ENCODE peak calls at places on chromosome 6, in six cellular contexts. U is OCI-LY7, D is GM23248, Q is hepatocyte, Y is astrocyte, M is neuronal stem cell. N is an unnamed sample. For H3K9me3, the result is how much of the 10 kb centered on the place peaks cover.

GRCh38 chr6:108166664-108167448 is 1.0 kb downstream of the NR2E1 start:
- DNase-seq in M (no peak), U (no peak), D (no peak), Y (no peak), Q (no peak), N (no peak)

GRCh38 chr6:41711323-41712038 is 23.9 kb downstream of the TFEB start:
- DNase-seq in D (no peak), U (no peak), Y (no peak), M (no peak), Q (no peak), N (no peak)

GRCh38 chr6:37793067-37793466 is 26.5 kb upstream of the ZFAND3 start:
- DNase-seq in D (peak), Q (no peak), Y (no peak), M (no peak), U (no peak), N (no peak)

GRCh38 chr6:10385512-10386132 is 29.3 kb downstream of the TFAP2A start:
- DNase-seq in Q (no peak), Y (no peak), U (no peak), D (no peak), M (peak), N (no peak)

GRCh38 chr6:148451690-148452089 is 109.1 kb downstream of the SASH1 start:
- DNase-seq in U (no peak), D (no peak), M (no peak), Y (no peak), Q (no peak), N (no peak)

GRCh38 chr6:138769102-138769676 is 4.4 kb upstream of the CCDC28A start:
- DNase-seq in Q (peak), D (no peak), U (no peak), M (no peak), Y (no peak), N (no peak)

GRCh38 chr6:77883849-77884248 is 231.0 kb downstream of the MEI4 start:
- DNase-seq in Y (no peak), U (no peak), Q (no peak), M (no peak), D (no peak), N (no peak)

GRCh38 chr6:112225691-112226090 is 28.7 kb downstream of the LAMA4 start:
- DNase-seq in D (peak), U (no peak), Y (no peak), Q (no peak), M (no peak), N (no peak)

GRCh38 chr6:106149472-106150069 is 63.4 kb downstream of the PRDM1 start:
- DNase-seq in M (no peak), U (no peak), Q (no peak), D (no peak), Y (no peak), N (no peak)

GRCh38 chr6:46555129-46555528 is 63.9 kb upstream of the RCAN2 start:
- DNase-seq in M (no peak), Y (no peak), Q (no peak), U (peak), D (no peak), N (no peak)

GRCh38 chr6:32244270-32244669 is 20.4 kb upstream of the NOTCH4 start:
- DNase-seq in Q (no peak), Y (no peak), D (peak), U (no peak), M (no peak), N (no peak)

GRCh38 chr6:16132909-16133308 is 4.0 kb downstream of the MYLIP start:
- DNase-seq in M (no peak), Q (peak), Y (no peak), U (no peak), D (no peak), N (no peak)

GRCh38 chr6:150008588-150008987 is 16.7 kb downstream of the RAET1L start:
- DNase-seq in D (peak), Y (no peak), U (no peak), M (no peak), Q (peak), N (no peak)

GRCh38 chr6:120354452-120355098 is 979.7 kb downstream of the TBC1D32 start:
- DNase-seq in U (no peak), Q (no peak), M (no peak), Y (peak), D (no peak), N (peak)

GRCh38 chr6:14665827-14666724 is 548.5 kb downstream of the CD83 start:
- DNase-seq in U (peak), D (peak), Q (peak), Y (peak), M (no peak), N (peak)

GRCh38 chr6:90256698-90257485 is 39.8 kb downstream of the BACH2 start:
- DNase-seq in M (no peak), U (no peak), D (peak), Y (peak), Q (no peak), N (peak)

GRCh38 chr6:107633680-107634141 is 143.8 kb downstream of the SOBP start:
- DNase-seq in Q (no peak), M (no peak), D (no peak), Y (no peak), U (no peak), N (no peak)

GRCh38 chr6:31765910-31766794 is 3.7 kb downstream of the SAPCD1 start:
- DNase-seq in D (peak), Q (no peak), U (no peak), Y (no peak), M (no peak), N (no peak)

DNA sequence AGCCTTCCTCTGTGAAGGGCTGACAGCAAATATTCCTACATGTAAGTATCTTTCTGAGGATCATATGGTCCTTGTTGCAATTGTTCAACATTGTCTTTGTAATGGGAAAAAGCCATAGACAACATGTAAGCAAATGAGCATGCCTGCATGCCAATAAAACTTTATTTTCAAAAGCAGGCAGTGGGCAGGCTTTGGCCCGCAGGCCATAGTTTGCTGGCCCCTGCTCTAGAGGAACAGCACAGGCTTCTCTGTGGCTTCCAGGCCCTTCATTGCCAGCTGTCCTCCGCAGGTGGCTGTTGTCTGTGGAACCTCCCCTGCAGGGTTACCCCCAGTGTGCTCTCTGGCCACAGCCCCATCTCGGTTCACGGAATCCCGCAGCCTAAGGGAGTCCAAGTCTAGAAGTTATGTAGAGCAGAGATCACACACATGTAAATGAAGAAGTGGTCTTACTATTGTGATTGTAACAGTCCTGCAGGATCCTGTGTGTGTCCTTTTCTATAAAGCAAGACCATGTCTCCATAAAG is 9.8 kb downstream of the UNC93A start:
- DNase-seq in Y (no peak), M (no peak), Q (no peak), D (no peak), U (no peak), N (no peak)
- H3K9me3 ChIP-seq in Y (under half), M (under half), Q (under half), D (under half), U (under half), N (under half)

GRCh38 chr6:83708546-83708969 is 343 bp downstream of the SNAP91 start:
- DNase-seq in U (no peak), Y (peak), Q (peak), M (peak), D (peak), N (no peak)

GRCh38 chr6:83711958-83712357 is 3.1 kb upstream of the SNAP91 start:
- DNase-seq in Q (no peak), D (no peak), U (no peak), Y (no peak), M (no peak), N (no peak)

GRCh38 chr6:83708970-83709747 is at the start of gene SNAP91:
- DNase-seq in U (no peak), D (no peak), Q (peak), Y (no peak), M (peak), N (no peak)

GRCh38 chr6:83707829-83708545 is 914 bp downstream of the SNAP91 start:
- DNase-seq in Y (peak), D (peak), U (no peak), Q (peak), M (peak), N (no peak)

DNA sequence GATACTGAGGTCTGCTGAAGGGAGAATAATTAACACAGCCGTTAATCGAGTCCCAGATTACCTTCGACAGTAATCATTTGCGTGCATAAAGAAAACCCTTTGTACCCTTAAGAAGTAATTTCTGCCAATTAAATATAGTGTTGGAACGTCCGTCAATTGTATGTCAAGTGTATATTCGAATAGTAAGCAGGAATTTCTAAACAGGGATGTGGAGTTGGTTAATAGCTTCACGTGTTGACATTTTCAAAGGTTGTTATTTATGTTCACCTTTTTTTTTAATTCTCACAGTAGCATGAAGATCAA is 798 bp upstream of the SNAP91 start:
- DNase-seq in Q (no peak), M (no peak), Y (no peak), D (no peak), U (no peak), N (no peak)
- H2AFZ ChIP-seq in Q (peak), M (peak), Y (peak), D (peak), U (no peak), N (no peak)

DNA sequence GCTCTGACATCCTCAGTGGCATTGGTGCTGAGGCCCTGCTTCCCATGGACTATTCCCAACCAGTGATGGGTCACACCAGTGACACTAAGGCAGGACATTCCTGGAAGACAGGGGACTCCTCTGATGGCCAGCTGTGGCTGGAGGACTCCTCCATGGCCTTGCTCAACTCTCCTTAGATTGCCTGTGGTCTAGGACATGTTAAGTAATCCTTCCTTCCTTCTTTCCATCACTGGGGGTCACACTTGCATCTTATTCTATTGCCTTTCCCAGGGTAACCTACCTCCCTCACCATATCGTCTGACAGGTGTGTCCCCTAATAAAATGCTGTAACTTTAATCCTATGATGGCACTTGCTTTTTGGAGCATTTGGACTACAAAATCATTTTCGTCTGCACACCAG is 24.5 kb upstream of the HLA-A start:
- DNase-seq in Q (no peak), Y (no peak), M (no peak), U (peak), D (no peak), N (no peak)
- H3K9me3 ChIP-seq in Q (under half), Y (under half), M (under half), U (under half), D (under half), N (under half)

GRCh38 chr6:49543087-49543858 is 7.2 kb upstream of the C6orf141 start:
- DNase-seq in Y (no peak), M (no peak), U (no peak), D (no peak), Q (no peak), N (no peak)

GRCh38 chr6:49541210-49541724 is 9.2 kb upstream of the C6orf141 start:
- DNase-seq in Q (peak), M (no peak), Y (peak), U (no peak), D (peak), N (peak)

GRCh38 chr6:49541936-49542335 is 8.5 kb upstream of the C6orf141 start:
- DNase-seq in Q (no peak), D (no peak), M (no peak), Y (no peak), U (no peak), N (peak)

GRCh38 chr6:49539102-49539501 is 11.4 kb upstream of the C6orf141 start:
- DNase-seq in U (no peak), M (no peak), Y (no peak), Q (no peak), D (no peak), N (no peak)

DNA sequence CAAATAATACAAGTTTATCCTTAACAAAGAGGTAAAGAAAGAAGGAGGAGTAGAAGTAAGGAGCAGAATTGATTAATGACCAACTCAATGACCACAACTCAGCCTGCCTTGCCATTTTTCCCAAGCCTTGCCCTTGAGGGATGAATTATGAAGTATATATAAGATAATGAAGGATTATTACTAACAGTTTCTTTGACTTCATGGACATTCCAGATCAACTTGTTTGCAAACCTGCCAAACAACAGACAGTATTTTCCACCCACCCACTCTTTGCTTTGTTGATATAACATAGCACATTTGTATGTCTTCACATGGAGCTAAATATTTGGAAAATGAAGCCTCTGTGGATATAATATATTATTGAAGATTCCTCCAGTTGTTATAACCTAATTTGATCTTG is 9.9 kb upstream of the C6orf141 start:
- DNase-seq in M (no peak), D (peak), U (no peak), Y (peak), Q (no peak), N (no peak)
- H2AFZ ChIP-seq in M (no peak), D (no peak), U (no peak), Y (no peak), Q (no peak), N (no peak)

GRCh38 chr6:137185290-137185689 is 11.8 kb upstream of the IL22RA2 start:
- DNase-seq in U (no peak), M (no peak), D (no peak), Q (no peak), Y (no peak), N (no peak)
- H3K9me3 ChIP-seq in U (half or more), M (under half), D (under half), Q (under half), Y (under half), N (under half)

GRCh38 chr6:156695747-156696146 is 81.4 kb upstream of the ARID1B start:
- DNase-seq in U (no peak), Q (no peak), Y (no peak), D (no peak), M (no peak), N (no peak)

GRCh38 chr6:156697224-156697623 is 80.0 kb upstream of the ARID1B start:
- DNase-seq in Q (no peak), Y (no peak), D (no peak), M (no peak), U (peak), N (no peak)

GRCh38 chr6:156700440-156701057 is 76.6 kb upstream of the ARID1B start:
- DNase-seq in Q (no peak), Y (no peak), U (no peak), M (no peak), D (no peak), N (no peak)

GRCh38 chr6:156699017-156699421 is 78.2 kb upstream of the ARID1B start:
- DNase-seq in Y (peak), Q (no peak), M (no peak), U (no peak), D (peak), N (peak)

GRCh38 chr6:156698239-156699016 is 78.8 kb upstream of the ARID1B start:
- DNase-seq in U (peak), M (no peak), Y (no peak), Q (no peak), D (no peak), N (no peak)
- H2AFZ ChIP-seq in U (peak), M (no peak), Y (no peak), Q (no peak), D (no peak), N (no peak)

DNA sequence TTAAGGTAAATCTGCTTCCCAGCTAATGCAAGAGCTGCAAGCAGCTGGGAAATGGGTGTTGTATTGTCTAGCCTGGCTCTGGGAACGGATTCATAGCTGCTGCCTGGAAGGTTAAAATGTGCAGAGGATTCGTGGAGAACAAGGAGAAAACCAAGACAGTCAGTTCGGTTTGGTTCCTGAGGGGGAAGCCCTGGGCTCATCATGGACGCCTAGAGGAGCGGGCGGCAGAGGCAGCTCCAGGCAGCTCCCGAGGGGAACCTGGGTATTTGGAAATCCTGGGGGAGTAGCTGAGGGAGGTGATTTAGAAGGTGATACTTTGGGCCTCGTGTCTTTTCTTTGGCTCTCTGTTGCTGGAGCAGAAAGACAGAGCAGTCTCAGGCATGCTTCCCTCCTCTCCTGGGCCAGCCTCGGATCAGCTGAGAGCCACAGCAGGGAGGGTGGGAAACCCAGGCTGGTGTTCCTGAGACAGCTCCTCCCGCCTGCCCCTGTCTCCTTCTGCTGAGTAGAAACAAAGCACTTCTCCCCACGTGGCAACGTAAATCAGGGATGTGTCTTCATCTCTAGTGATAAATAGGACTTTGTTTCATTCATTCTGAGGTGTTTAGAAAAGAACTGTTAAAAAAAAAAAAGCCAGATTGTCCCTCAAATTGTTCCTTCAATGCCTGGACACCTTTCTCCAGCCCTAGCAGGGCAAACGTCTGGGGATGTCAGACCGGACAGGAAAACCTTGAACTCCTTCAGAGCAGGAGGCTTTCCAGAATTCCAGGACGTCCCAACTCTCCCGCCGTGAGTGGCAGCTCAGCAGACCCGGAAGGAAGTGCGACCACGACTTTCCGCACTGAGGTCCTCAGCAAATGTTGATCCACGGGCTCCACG is 139.4 kb downstream of the DLL1 start:
- DNase-seq in D (no peak), Q (no peak), U (no peak), Y (no peak), M (no peak), N (no peak)
- H3K9me3 ChIP-seq in D (under half), Q (under half), U (under half), Y (under half), M (under half), N (under half)

GRCh38 chr6:73525546-73526330 is 4.9 kb upstream of the EEF1A1 start:
- DNase-seq in Q (no peak), U (no peak), Y (no peak), M (no peak), D (peak), N (no peak)
- H2AFZ ChIP-seq in Q (no peak), U (no peak), Y (no peak), M (no peak), D (no peak), N (no peak)

GRCh38 chr6:4790158-4790899 is 14.1 kb downstream of the CDYL start:
- DNase-seq in Q (no peak), U (peak), Y (no peak), M (no peak), D (peak), N (no peak)

GRCh38 chr6:4788953-4789584 is 12.9 kb downstream of the CDYL start:
- DNase-seq in Y (no peak), M (no peak), U (peak), Q (no peak), D (no peak), N (no peak)

GRCh38 chr6:4797590-4797989 is 21.4 kb downstream of the CDYL start:
- DNase-seq in Y (no peak), U (no peak), D (peak), M (no peak), Q (no peak), N (no peak)

GRCh38 chr6:4791174-4791573 is 15.0 kb downstream of the CDYL start:
- DNase-seq in Y (no peak), U (no peak), M (no peak), Q (no peak), D (no peak), N (no peak)

GRCh38 chr6:4794140-4794707 is 18.0 kb downstream of the CDYL start:
- DNase-seq in Q (peak), M (no peak), D (no peak), Y (no peak), U (no peak), N (no peak)
- H3K9me3 ChIP-seq in Q (under half), M (under half), D (under half), Y (under half), U (under half), N (under half)

GRCh38 chr6:132598473-132598872 is 8.9 kb upstream of the TAAR5 start:
- DNase-seq in Y (no peak), D (peak), Q (peak), U (peak), M (no peak), N (no peak)
- H2AFZ ChIP-seq in Y (no peak), D (no peak), Q (peak), U (no peak), M (peak), N (no peak)

N was measured in mammary epithelial cell.